ENCODE peak calls at places on chromosomes 12 and 14, in ten cellular contexts. G is fibroblast of mammary gland, R is astrocyte of the spinal cord, T is A549, K is gastrocnemius medialis, E is GM12865, U is fibroblast of pulmonary artery, Y is PC-9, Q is foreskin fibroblast, W is kidney. L is an unnamed sample.

GRCh38 chr14:30994681-30995620 is 30.5 kb upstream of the AP4S1 start:
- DNase-seq in G (peak), R (peak), T (no peak), K (no peak), E (peak), U (peak), Y (no peak), Q (peak), W (no peak), L (no peak)

GRCh38 chr14:75568791-75569190 is 9.6 kb upstream of the FLVCR2 start:
- DNase-seq in G (no peak), R (no peak), T (no peak), K (no peak), E (peak), U (no peak), Y (no peak), Q (no peak), W (no peak), L (no peak)

GRCh38 chr14:55077155-55077554 is 25.7 kb downstream of the MAPK1IP1L start:
- DNase-seq in G (peak), R (no peak), T (peak), K (no peak), E (peak), U (peak), Y (peak), Q (no peak), W (no peak), L (no peak)

GRCh38 chr14:101453225-101453624 is 108.1 kb upstream of the DIO3 start:
- DNase-seq in G (no peak), R (no peak), T (no peak), K (no peak), E (no peak), U (no peak), Y (no peak), Q (no peak), W (no peak), L (no peak)

GRCh38 chr12:29921307-29921706 is 137.6 kb upstream of the TMTC1 start:
- DNase-seq in G (peak), R (peak), T (no peak), K (no peak), E (no peak), U (peak), Y (no peak), Q (peak), W (no peak), L (no peak)

GRCh38 chr12:75656650-75657049 is 145.2 kb upstream of the KRR1 start:
- DNase-seq in G (peak), R (peak), T (peak), K (no peak), E (no peak), U (peak), Y (peak), Q (peak), W (no peak), L (no peak)

GRCh38 chr14:63573579-63573978 is 30.4 kb upstream of the PPP2R5E start:
- DNase-seq in G (no peak), R (peak), T (no peak), K (no peak), E (no peak), U (peak), Y (no peak), Q (peak), W (no peak), L (no peak)

GRCh38 chr14:74732387-74732786 is 19.4 kb downstream of the FCF1 start:
- DNase-seq in G (no peak), R (no peak), T (no peak), K (no peak), E (no peak), U (no peak), Y (no peak), Q (no peak), W (no peak), L (no peak)

GRCh38 chr12:22202847-22203246 is 131.7 kb downstream of the ST8SIA1 start:
- DNase-seq in G (no peak), R (no peak), T (no peak), K (no peak), E (no peak), U (no peak), Y (no peak), Q (no peak), W (no peak), L (no peak)

GRCh38 chr12:109927622-109928021 is 27.5 kb downstream of the TCHP start:
- DNase-seq in G (peak), R (no peak), T (peak), K (no peak), E (peak), U (peak), Y (peak), Q (peak), W (no peak), L (peak)

GRCh38 chr12:2475984-2476383 is 318.8 kb upstream of the FKBP4 start:
- DNase-seq in G (no peak), R (no peak), T (no peak), K (no peak), E (no peak), U (no peak), Y (no peak), Q (no peak), W (no peak), L (no peak)

GRCh38 chr12:72511493-72511892 is 239.3 kb downstream of the TRHDE start:
- DNase-seq in G (no peak), R (no peak), T (no peak), K (no peak), E (no peak), U (no peak), Y (no peak), Q (no peak), W (no peak), L (no peak)

GRCh38 chr14:91142214-91142668 is 28.4 kb downstream of the DGLUCY start:
- DNase-seq in G (no peak), R (no peak), T (no peak), K (no peak), E (peak), U (no peak), Y (no peak), Q (no peak), W (no peak), L (no peak)

GRCh38 chr12:50568338-50569155 is 63.8 kb downstream of the DIP2B start:
- DNase-seq in G (peak), R (peak), T (no peak), K (no peak), E (no peak), U (peak), Y (no peak), Q (peak), W (no peak), L (no peak)

GRCh38 chr12:52082988-52083637 is 3.6 kb downstream of the SMIM41 start:
- DNase-seq in G (peak), R (peak), T (peak), K (peak), E (peak), U (peak), Y (peak), Q (peak), W (no peak), L (peak)

GRCh38 chr14:63840981-63841380 is 11.8 kb upstream of the SYNE2 start:
- DNase-seq in G (no peak), R (no peak), T (no peak), K (no peak), E (no peak), U (no peak), Y (no peak), Q (no peak), W (no peak), L (no peak)

GRCh38 chr14:96055065-96055752 is 16.0 kb downstream of the C14orf132 start:
- DNase-seq in G (peak), R (peak), T (no peak), K (no peak), E (no peak), U (no peak), Y (no peak), Q (peak), W (no peak), L (no peak)

GRCh38 chr12:104738371-104738710 is 219.7 kb downstream of the SLC41A2 start:
- DNase-seq in G (no peak), R (no peak), T (no peak), K (no peak), E (no peak), U (no peak), Y (no peak), Q (no peak), W (peak), L (no peak)

GRCh38 chr12:127785535-127785934 is 481.4 kb upstream of the TMEM132C start:
- DNase-seq in G (peak), R (peak), T (no peak), K (no peak), E (no peak), U (no peak), Y (no peak), Q (peak), W (no peak), L (no peak)

GRCh38 chr14:60655114-60655897 is 6.0 kb upstream of the SIX1 start:
- DNase-seq in G (no peak), R (no peak), T (no peak), K (no peak), E (no peak), U (no peak), Y (no peak), Q (no peak), W (peak), L (no peak)

GRCh38 chr14:90388437-90388836 is 8.4 kb upstream of the CALM1 start:
- DNase-seq in G (peak), R (peak), T (peak), K (peak), E (no peak), U (peak), Y (peak), Q (peak), W (no peak), L (no peak)

GRCh38 chr14:55673048-55673447 is 93.0 kb downstream of the KTN1 start:
- DNase-seq in G (no peak), R (no peak), T (no peak), K (no peak), E (no peak), U (no peak), Y (no peak), Q (no peak), W (no peak), L (no peak)

GRCh38 chr12:131929530-131930456 is 717 bp downstream of the PUS1 start:
- DNase-seq in G (no peak), R (no peak), T (peak), K (no peak), E (peak), U (no peak), Y (peak), Q (peak), W (peak), L (peak)

DNA sequence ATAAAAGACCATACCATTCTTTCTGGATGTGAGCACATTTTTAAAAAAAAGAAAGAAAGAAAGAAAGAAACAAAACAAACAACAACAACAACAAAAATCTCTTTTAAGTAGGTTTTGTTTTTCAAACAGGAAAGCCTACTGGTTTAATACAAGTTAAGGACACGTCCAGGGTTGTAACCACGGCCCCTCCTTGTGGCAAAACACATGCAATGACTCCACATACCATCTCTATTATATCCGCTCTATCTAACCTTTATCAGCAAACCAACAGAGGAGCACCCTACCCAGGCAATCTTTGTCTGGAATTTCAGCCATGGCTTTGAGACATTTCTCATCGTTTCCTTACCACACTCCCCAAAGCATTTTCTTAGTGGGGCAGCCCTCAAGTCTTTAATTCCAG is 360.5 kb upstream of the TMPO start:
- DNase-seq in G (peak), R (peak), T (peak), K (no peak), E (peak), U (peak), Y (no peak), Q (no peak), W (no peak), L (peak)
- TF ChIP-seq CTCF in G (peak), R (peak), T (peak), K (no peak), E (no peak), U (no peak), Y (peak), Q (no peak), W (peak), L (peak)

GRCh38 chr12:24780969-24781368 is 167.9 kb downstream of the BCAT1 start:
- DNase-seq in G (peak), R (peak), T (no peak), K (no peak), E (peak), U (peak), Y (no peak), Q (peak), W (no peak), L (no peak)
- TF ChIP-seq CTCF in G (peak), R (peak), T (peak), K (no peak), E (peak), U (peak), Y (no peak), Q (peak), W (no peak), L (no peak)

GRCh38 chr12:13945236-13945635 is 36.2 kb downstream of the GRIN2B start:
- DNase-seq in G (no peak), R (no peak), T (no peak), K (no peak), E (no peak), U (no peak), Y (no peak), Q (no peak), W (no peak), L (no peak)

GRCh38 chr12:13942826-13943225 is 38.6 kb downstream of the GRIN2B start:
- DNase-seq in G (no peak), R (no peak), T (peak), K (no peak), E (no peak), U (no peak), Y (no peak), Q (no peak), W (no peak), L (no peak)

GRCh38 chr12:13940466-13940865 is 40.9 kb downstream of the GRIN2B start:
- DNase-seq in G (no peak), R (no peak), T (no peak), K (no peak), E (no peak), U (no peak), Y (no peak), Q (no peak), W (no peak), L (no peak)

GRCh38 chr12:13937735-13938134 is 43.7 kb downstream of the GRIN2B start:
- DNase-seq in G (no peak), R (no peak), T (no peak), K (no peak), E (no peak), U (no peak), Y (no peak), Q (no peak), W (no peak), L (no peak)

GRCh38 chr12:13941258-13942249 is 39.8 kb downstream of the GRIN2B start:
- DNase-seq in G (peak), R (peak), T (peak), K (no peak), E (peak), U (peak), Y (peak), Q (no peak), W (no peak), L (peak)
- TF ChIP-seq CTCF in G (no peak), R (no peak), T (peak), K (no peak), E (peak), U (peak), Y (peak), Q (no peak), W (peak), L (peak)

DNA sequence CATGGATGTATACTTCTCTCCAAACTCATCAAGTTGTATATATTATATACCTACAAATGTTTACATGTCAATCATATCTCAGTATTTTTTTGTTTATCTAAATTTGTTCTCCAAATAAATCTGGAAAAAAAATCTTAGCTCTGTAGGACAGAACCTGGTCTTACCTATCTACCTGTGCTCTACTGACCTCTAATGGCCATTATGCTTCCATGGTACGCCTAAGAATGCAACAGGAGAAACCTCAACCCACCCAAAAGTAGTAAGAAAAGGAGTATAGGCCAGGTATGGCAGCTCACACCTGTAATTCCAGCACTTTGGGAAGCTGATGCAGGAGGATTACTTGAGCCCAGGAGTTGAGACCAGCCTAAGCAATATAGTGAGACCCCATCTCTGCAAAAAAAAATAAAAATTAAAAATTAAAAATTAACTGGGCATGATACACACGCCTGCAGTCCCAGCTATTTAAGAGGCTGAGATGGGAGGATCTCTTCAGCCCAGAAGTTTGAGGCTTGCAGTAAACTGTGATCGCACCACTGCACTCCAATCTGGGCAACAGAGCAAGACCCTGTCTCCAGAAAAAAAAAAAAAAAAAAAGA is 8.7 kb downstream of the OR11H4 start:
- DNase-seq in G (no peak), R (no peak), T (peak), K (no peak), E (peak), U (no peak), Y (no peak), Q (no peak), W (no peak), L (no peak)
- TF ChIP-seq CTCF in G (no peak), R (no peak), T (peak), K (no peak), E (peak), U (no peak), Y (peak), Q (no peak), W (no peak), L (no peak)

DNA sequence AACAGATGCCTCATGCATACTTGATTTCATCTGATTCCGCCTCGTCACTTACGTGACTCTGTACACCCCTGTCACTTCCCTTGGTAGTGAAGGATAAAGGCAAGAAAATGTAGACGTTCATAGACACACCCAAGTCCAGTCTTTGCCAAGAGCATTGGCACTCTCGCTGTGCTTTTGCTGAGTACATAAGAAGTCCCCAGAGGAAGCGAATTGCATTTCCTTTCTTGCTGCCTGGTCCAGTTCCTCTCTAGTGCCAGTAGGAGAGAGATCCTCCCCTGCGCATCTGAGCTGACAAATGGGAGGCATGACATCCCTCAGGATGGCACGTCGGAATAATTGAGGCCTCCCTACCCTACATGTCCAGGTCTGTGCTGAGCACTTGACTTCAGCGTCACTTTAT is 21.3 kb upstream of the RIN3 start:
- DNase-seq in G (no peak), R (no peak), T (no peak), K (peak), E (no peak), U (no peak), Y (no peak), Q (no peak), W (no peak), L (no peak)
- TF ChIP-seq CTCF in G (no peak), R (no peak), T (no peak), K (no peak), E (no peak), U (no peak), Y (no peak), Q (no peak), W (no peak), L (no peak)

GRCh38 chr14:103558071-103558882 is 4.2 kb downstream of the BAG5 start:
- DNase-seq in G (peak), R (peak), T (no peak), K (peak), E (no peak), U (peak), Y (no peak), Q (peak), W (peak), L (no peak)
- TF ChIP-seq CTCF in G (no peak), R (no peak), T (no peak), K (no peak), E (no peak), U (no peak), Y (no peak), Q (no peak), W (no peak), L (no peak)

L was measured in endothelial cell.